ENCODE peak calls at places on chromosomes 6 and 20, in four cellular contexts. Y is heart left ventricle, P is mucosa of descending colon, U is left lung. B is an unnamed sample.

GRCh38 chr6:11424395-11425050 is 113.0 kb upstream of the TMEM170B start:
- DNase-seq in U (no peak), Y (no peak), P (no peak), B (no peak)

GRCh38 chr6:30194797-30195690 is 18.2 kb downstream of the TRIM26 start:
- DNase-seq in Y (no peak), P (no peak), U (no peak), B (no peak)

GRCh38 chr6:72911463-72912153 is 289.7 kb downstream of the KCNQ5 start:
- DNase-seq in P (no peak), Y (no peak), U (no peak), B (no peak)

GRCh38 chr20:7113577-7114466 is 346.3 kb downstream of the BMP2 start:
- DNase-seq in Y (peak), U (no peak), P (no peak), B (no peak)

GRCh38 chr6:163745566-163746400 is 331.3 kb downstream of the QKI start:
- DNase-seq in Y (no peak), U (no peak), P (no peak), B (no peak)

GRCh38 chr6:38214159-38214558 is 394.6 kb downstream of the ZFAND3 start:
- DNase-seq in U (no peak), P (no peak), Y (no peak), B (no peak)

GRCh38 chr6:117676577-117677218 is 1.4 kb downstream of the NUS1 start:
- DNase-seq in Y (no peak), U (no peak), P (no peak), B (no peak)

GRCh38 chr6:146103416-146104072 is 74.7 kb downstream of the GRM1 start:
- DNase-seq in P (no peak), Y (no peak), U (no peak), B (no peak)

GRCh38 chr20:43846516-43846905 is 68.1 kb upstream of the TOX2 start:
- DNase-seq in U (no peak), Y (no peak), P (no peak), B (no peak)

GRCh38 chr6:15618685-15619084 is 44.1 kb downstream of the DTNBP1 start:
- DNase-seq in P (no peak), Y (no peak), U (no peak), B (no peak)

GRCh38 chr20:61880706-61881105 is 185.0 kb downstream of the TAF4 start:
- DNase-seq in U (no peak), Y (no peak), P (no peak), B (no peak)

GRCh38 chr20:46090095-46090388 is 280 bp upstream of the NCOA5 start:
- DNase-seq in P (no peak), U (no peak), Y (no peak), B (no peak)

GRCh38 chr20:14853079-14853478 is 515.7 kb upstream of the FLRT3 start:
- DNase-seq in U (no peak), P (no peak), Y (no peak), B (no peak)

DNA sequence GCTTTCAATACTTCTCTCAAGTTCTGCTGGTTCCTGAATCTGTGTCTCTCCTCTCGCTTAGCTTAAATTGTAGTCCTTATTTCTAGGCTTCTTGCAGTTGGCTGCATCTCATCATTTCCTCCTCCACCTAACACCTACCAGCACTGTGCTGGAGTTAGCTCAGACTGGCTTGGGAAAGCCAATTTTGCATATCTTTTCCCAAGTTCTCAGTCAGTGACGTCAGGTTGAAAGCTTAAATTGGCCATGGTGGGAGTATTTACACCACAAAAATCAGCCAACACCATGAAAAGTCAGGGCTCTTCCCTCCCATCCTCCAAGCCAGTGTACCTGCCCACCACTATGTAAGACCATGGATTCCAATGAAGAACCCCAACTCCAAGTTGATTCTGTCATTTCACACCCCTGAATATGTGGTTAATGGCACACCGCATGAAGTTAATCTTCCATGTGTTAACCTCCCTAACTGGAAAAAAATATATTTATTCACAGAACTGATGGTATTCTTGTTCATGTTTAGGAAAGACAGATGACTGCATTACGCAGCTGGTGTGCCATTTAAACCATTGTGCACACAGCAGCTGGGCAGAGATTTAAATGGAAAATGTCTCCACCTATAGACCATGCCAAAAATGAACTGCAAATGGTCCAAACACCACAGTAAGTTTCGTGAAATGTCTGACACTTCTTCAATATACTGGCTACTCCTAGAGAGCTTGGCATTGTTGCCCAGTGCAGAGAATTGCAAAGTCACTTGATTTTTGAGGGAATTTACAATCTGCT is 274.1 kb upstream of the MAP3K7 start:
- DNase-seq in Y (no peak), P (no peak), U (no peak), B (no peak)
- TF ChIP-seq CTCF in Y (no peak), P (no peak), U (no peak), B (no peak)

GRCh38 chr6:259901-260508 is 32.3 kb upstream of the DUSP22 start:
- DNase-seq in Y (no peak), P (no peak), U (no peak), B (no peak)
- TF ChIP-seq CTCF in Y (no peak), P (no peak), U (no peak), B (no peak)

GRCh38 chr6:71090216-71090615 is 133.4 kb upstream of the B3GAT2 start:
- DNase-seq in Y (no peak), P (no peak), U (no peak), B (no peak)
- TF ChIP-seq CTCF in Y (no peak), P (no peak), U (no peak), B (no peak)

GRCh38 chr20:38222923-38223742 is 37.4 kb downstream of the KIAA1755 start:
- DNase-seq in Y (no peak), P (no peak), U (no peak), B (no peak)
- TF ChIP-seq CTCF in Y (no peak), P (no peak), U (peak), B (no peak)